ENCODE peak calls at places on chromosomes 3 and 15, in five cellular contexts. T is omental fat pad; Z is anterior cingulate cortex; I is kidney tubule cell; H is activated naive CD4-positive, alpha-beta T cell treated with anti-CD3 and anti-CD28 coated beads for 36 hours. U is an unnamed sample.

GRCh38 chr3:14719006-14719405 is 44.1 kb downstream of the C3orf20 start:
- DNase-seq in T (no peak), Z (no peak), I (peak; percentile 60), H (no peak), U (no peak)

GRCh38 chr3:16103472-16103871 is 71.0 kb upstream of the GALNT15 start:
- DNase-seq in T (no peak), Z (no peak), I (peak; percentile 82), H (no peak), U (no peak)

GRCh38 chr15:28975766-28976179 is 90.0 kb downstream of the APBA2 start:
- DNase-seq in T (no peak), Z (peak; percentile 42), I (peak; percentile 72), H (peak; percentile 88), U (peak; percentile 48)

GRCh38 chr15:78906310-78906608 is 33.6 kb downstream of the MORF4L1 start:
- DNase-seq in T (peak; percentile 48), Z (no peak), I (peak; percentile 92), H (no peak), U (peak; percentile 19)

GRCh38 chr3:63043631-63044030 is 168.4 kb upstream of the CADPS start:
- DNase-seq in T (no peak), Z (no peak), I (peak; percentile 5), H (no peak), U (peak; percentile 18)

GRCh38 chr3:195250473-195251251 is 20.3 kb downstream of the XXYLT1 start:
- DNase-seq in T (no peak), Z (no peak), I (peak; percentile 6), H (no peak), U (no peak)

GRCh38 chr3:175433026-175433668 is 574.0 kb downstream of the NAALADL2 start:
- DNase-seq in T (no peak), Z (no peak), I (peak; percentile 67), H (no peak), U (peak; percentile 6)

GRCh38 chr3:42052132-42052866 is 38.9 kb upstream of the TRAK1 start:
- DNase-seq in T (no peak), Z (no peak), I (peak; percentile 39), H (no peak), U (no peak)

GRCh38 chr3:23704316-23704715 is 101.4 kb upstream of the UBE2E1 start:
- DNase-seq in T (no peak), Z (no peak), I (no peak), H (no peak), U (no peak)

GRCh38 chr15:98666841-98667240 is 18.5 kb downstream of the IGF1R start:
- DNase-seq in T (no peak), Z (no peak), I (no peak), H (no peak), U (no peak)